ENCODE peak calls at places on chromosomes 12 and 14, in eight cellular contexts. One of them, this sample, is unnamed.
A peak's percentile ranks its signal among the peaks of the same experiment; 100 is the strongest.

GRCh38 chr12:81570234-81570633 is 188.9 kb downstream of the PPFIA2 start:
- DNase-seq in pancreas: no peak
- DNase-seq in AG09309: no peak
- DNase-seq in epithelial cell of esophagus: no peak
- DNase-seq in Calu3: no peak
- DNase-seq in astrocyte of the spinal cord: no peak
- DNase-seq in type B pancreatic cell: no peak
- DNase-seq in testis: no peak
- DNase-seq in this sample: no peak

GRCh38 chr12:12372946-12373722 is 16.3 kb downstream of the BORCS5 start:
- DNase-seq in pancreas: no peak
- DNase-seq in AG09309: no peak
- DNase-seq in epithelial cell of esophagus: no peak
- DNase-seq in Calu3: no peak
- DNase-seq in astrocyte of the spinal cord: no peak
- DNase-seq in type B pancreatic cell: no peak
- DNase-seq in testis: no peak
- DNase-seq in this sample: no peak

GRCh38 chr12:99154264-99154982 is 493.1 kb upstream of the GARIN6 start:
- DNase-seq in pancreas: peak; percentile 13
- DNase-seq in AG09309: no peak
- DNase-seq in epithelial cell of esophagus: no peak
- DNase-seq in Calu3: no peak
- DNase-seq in astrocyte of the spinal cord: peak; percentile 22
- DNase-seq in type B pancreatic cell: no peak
- DNase-seq in testis: peak; percentile 62
- DNase-seq in this sample: no peak

GRCh38 chr14:101796479-101796878 is 35.0 kb downstream of the PPP2R5C start:
- DNase-seq in pancreas: no peak
- DNase-seq in AG09309: no peak
- DNase-seq in epithelial cell of esophagus: no peak
- DNase-seq in Calu3: no peak
- DNase-seq in astrocyte of the spinal cord: no peak
- DNase-seq in type B pancreatic cell: no peak
- DNase-seq in testis: no peak
- DNase-seq in this sample: no peak

GRCh38 chr12:132461526-132461925 is 28.4 kb upstream of the FBRSL1 start:
- DNase-seq in pancreas: no peak
- DNase-seq in AG09309: no peak
- DNase-seq in epithelial cell of esophagus: no peak
- DNase-seq in Calu3: no peak
- DNase-seq in astrocyte of the spinal cord: no peak
- DNase-seq in type B pancreatic cell: no peak
- DNase-seq in testis: no peak
- DNase-seq in this sample: no peak

GRCh38 chr14:100554082-100554677 is 33.0 kb downstream of the BEGAIN start:
- DNase-seq in pancreas: no peak
- DNase-seq in AG09309: no peak
- DNase-seq in epithelial cell of esophagus: peak; percentile 52
- DNase-seq in Calu3: peak; percentile 74
- DNase-seq in astrocyte of the spinal cord: no peak
- DNase-seq in type B pancreatic cell: no peak
- DNase-seq in testis: peak; percentile 76
- DNase-seq in this sample: no peak

GRCh38 chr12:48717252-48717695 is 767 bp upstream of the CCNT1 start:
- DNase-seq in pancreas: no peak
- DNase-seq in AG09309: no peak
- DNase-seq in epithelial cell of esophagus: no peak
- DNase-seq in Calu3: no peak
- DNase-seq in astrocyte of the spinal cord: peak; percentile 16
- DNase-seq in type B pancreatic cell: no peak
- DNase-seq in testis: no peak
- DNase-seq in this sample: peak; percentile 50

GRCh38 chr12:1605129-1606020 is 11.0 kb upstream of the FBXL14 start:
- DNase-seq in pancreas: peak; percentile 67
- DNase-seq in AG09309: no peak
- DNase-seq in epithelial cell of esophagus: peak; percentile 84
- DNase-seq in Calu3: peak; percentile 72
- DNase-seq in astrocyte of the spinal cord: peak; percentile 87
- DNase-seq in type B pancreatic cell: no peak
- DNase-seq in testis: peak; percentile 85
- DNase-seq in this sample: peak; percentile 57

GRCh38 chr12:18502422-18502821 is 235.4 kb downstream of the PLCZ1 start:
- DNase-seq in pancreas: no peak
- DNase-seq in AG09309: no peak
- DNase-seq in epithelial cell of esophagus: no peak
- DNase-seq in Calu3: no peak
- DNase-seq in astrocyte of the spinal cord: no peak
- DNase-seq in type B pancreatic cell: no peak
- DNase-seq in testis: no peak
- DNase-seq in this sample: no peak

GRCh38 chr12:3332190-3332589 is 158.8 kb upstream of the PRMT8 start:
- DNase-seq in pancreas: no peak
- DNase-seq in AG09309: no peak
- DNase-seq in epithelial cell of esophagus: peak; percentile 63
- DNase-seq in Calu3: no peak
- DNase-seq in astrocyte of the spinal cord: no peak
- DNase-seq in type B pancreatic cell: no peak
- DNase-seq in testis: no peak
- DNase-seq in this sample: no peak

GRCh38 chr12:12883369-12884001 is 7.9 kb upstream of the GPRC5A start:
- DNase-seq in pancreas: no peak
- DNase-seq in AG09309: no peak
- DNase-seq in epithelial cell of esophagus: peak; percentile 91
- DNase-seq in Calu3: no peak
- DNase-seq in astrocyte of the spinal cord: peak; percentile 74
- DNase-seq in type B pancreatic cell: no peak
- DNase-seq in testis: no peak
- DNase-seq in this sample: no peak

GRCh38 chr14:30966415-30967363 is 58.8 kb upstream of the AP4S1 start:
- DNase-seq in pancreas: no peak
- DNase-seq in AG09309: no peak
- DNase-seq in epithelial cell of esophagus: no peak
- DNase-seq in Calu3: no peak
- DNase-seq in astrocyte of the spinal cord: peak; percentile 68
- DNase-seq in type B pancreatic cell: no peak
- DNase-seq in testis: no peak
- DNase-seq in this sample: no peak

GRCh38 chr12:76247026-76247688 is 101.1 kb downstream of the BBS10 start:
- DNase-seq in pancreas: no peak
- DNase-seq in AG09309: no peak
- DNase-seq in epithelial cell of esophagus: no peak
- DNase-seq in Calu3: no peak
- DNase-seq in astrocyte of the spinal cord: peak; percentile 20
- DNase-seq in type B pancreatic cell: no peak
- DNase-seq in testis: no peak
- DNase-seq in this sample: no peak

GRCh38 chr14:59116984-59117415 is 71.5 kb upstream of the DAAM1 start:
- DNase-seq in pancreas: no peak
- DNase-seq in AG09309: no peak
- DNase-seq in epithelial cell of esophagus: peak; percentile 57
- DNase-seq in Calu3: peak; percentile 18
- DNase-seq in astrocyte of the spinal cord: no peak
- DNase-seq in type B pancreatic cell: no peak
- DNase-seq in testis: no peak
- DNase-seq in this sample: peak; percentile 14

GRCh38 chr12:51717325-51717925 is 126.4 kb downstream of the SCN8A start:
- DNase-seq in pancreas: no peak
- DNase-seq in AG09309: no peak
- DNase-seq in epithelial cell of esophagus: no peak
- DNase-seq in Calu3: no peak
- DNase-seq in astrocyte of the spinal cord: no peak
- DNase-seq in type B pancreatic cell: no peak
- DNase-seq in testis: no peak
- DNase-seq in this sample: no peak

GRCh38 chr14:58918066-58918465 is 270.4 kb upstream of the DAAM1 start:
- DNase-seq in pancreas: no peak
- DNase-seq in AG09309: no peak
- DNase-seq in epithelial cell of esophagus: peak; percentile 86
- DNase-seq in Calu3: no peak
- DNase-seq in astrocyte of the spinal cord: peak; percentile 38
- DNase-seq in type B pancreatic cell: no peak
- DNase-seq in testis: no peak
- DNase-seq in this sample: no peak

GRCh38 chr14:64279719-64280668 is 14.2 kb downstream of the ESR2 start:
- DNase-seq in pancreas: no peak
- DNase-seq in AG09309: no peak
- DNase-seq in epithelial cell of esophagus: peak; percentile 46
- DNase-seq in Calu3: peak; percentile 25
- DNase-seq in astrocyte of the spinal cord: no peak
- DNase-seq in type B pancreatic cell: no peak
- DNase-seq in testis: no peak
- DNase-seq in this sample: no peak

GRCh38 chr12:71938728-71939385 is at the start of gene TPH2:
- DNase-seq in pancreas: peak; percentile 62
- DNase-seq in AG09309: no peak
- DNase-seq in epithelial cell of esophagus: peak; percentile 67
- DNase-seq in Calu3: peak; percentile 82
- DNase-seq in astrocyte of the spinal cord: peak; percentile 65
- DNase-seq in type B pancreatic cell: peak; percentile 86
- DNase-seq in testis: peak; percentile 72
- DNase-seq in this sample: peak; percentile 17

DNA sequence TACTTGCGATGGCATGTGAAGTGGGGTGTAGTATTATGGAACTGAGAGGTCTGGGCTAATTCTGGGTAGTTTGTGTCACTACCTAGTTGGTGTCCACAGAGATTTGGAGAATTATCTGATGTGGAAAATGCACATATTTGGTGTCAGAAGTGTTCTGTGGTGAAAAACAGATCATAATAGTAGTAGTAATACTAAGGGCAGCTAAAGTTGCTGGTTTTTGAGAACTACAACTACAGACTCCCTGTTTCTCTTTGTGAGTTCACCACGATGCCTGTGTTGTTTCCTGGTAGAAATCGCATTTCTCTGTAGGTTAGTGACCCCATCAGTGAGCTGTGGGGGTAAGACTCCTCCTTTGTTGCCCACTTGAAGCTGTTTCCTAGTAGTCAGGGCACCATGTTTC is 206.5 kb downstream of the FUT8 start:
- DNase-seq in pancreas: no peak
- DNase-seq in AG09309: no peak
- DNase-seq in epithelial cell of esophagus: no peak
- DNase-seq in Calu3: no peak
- DNase-seq in astrocyte of the spinal cord: no peak
- DNase-seq in type B pancreatic cell: no peak
- DNase-seq in testis: no peak
- DNase-seq in this sample: no peak
- TF ChIP-seq CTCF in pancreas: no peak
- TF ChIP-seq CTCF in AG09309: no peak
- TF ChIP-seq CTCF in epithelial cell of esophagus: no peak
- TF ChIP-seq CTCF in Calu3: no peak
- TF ChIP-seq CTCF in astrocyte of the spinal cord: no peak
- TF ChIP-seq CTCF in type B pancreatic cell: no peak
- TF ChIP-seq CTCF in testis: no peak
- TF ChIP-seq CTCF in this sample: no peak

DNA sequence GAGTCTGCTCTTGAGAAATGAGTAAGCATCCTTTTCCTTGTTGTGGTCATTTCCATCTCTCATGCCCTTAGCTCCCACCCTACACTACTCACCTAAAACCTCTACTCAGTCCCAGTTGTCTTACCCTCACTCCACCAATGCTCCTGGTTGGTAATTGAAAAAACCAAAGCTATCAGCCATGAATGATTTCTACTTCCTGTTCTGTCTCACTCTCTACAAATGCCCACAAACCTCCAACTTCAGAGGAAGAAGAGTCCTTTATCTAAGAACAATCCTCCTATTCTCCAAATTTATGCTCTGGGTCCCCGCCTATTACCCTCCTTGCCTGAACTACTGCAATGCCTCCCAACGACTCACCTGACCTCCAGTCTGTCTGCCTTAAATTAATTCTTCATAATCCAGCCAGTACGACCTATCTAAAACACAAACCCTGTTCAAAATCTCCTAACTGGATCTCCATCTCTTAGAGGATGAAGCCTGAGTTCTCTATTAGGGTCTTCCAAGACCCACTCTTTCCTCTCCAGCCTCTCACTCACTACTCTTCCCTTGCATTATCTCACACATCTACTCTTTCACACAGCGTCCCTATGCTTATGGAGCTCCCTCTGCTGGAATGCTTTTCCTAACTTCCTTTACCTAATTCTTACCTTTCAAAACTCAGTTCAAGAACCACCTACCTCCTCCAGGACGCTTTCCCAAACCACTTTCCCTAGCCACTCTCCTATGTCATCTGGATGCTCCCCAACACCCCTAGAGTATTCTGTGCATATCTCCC is 2.2 kb downstream of the DHRS1 start:
- DNase-seq in pancreas: no peak
- DNase-seq in AG09309: no peak
- DNase-seq in epithelial cell of esophagus: peak; percentile 76
- DNase-seq in Calu3: peak; percentile 36
- DNase-seq in astrocyte of the spinal cord: no peak
- DNase-seq in type B pancreatic cell: no peak
- DNase-seq in testis: no peak
- DNase-seq in this sample: no peak
- TF ChIP-seq CTCF in pancreas: no peak
- TF ChIP-seq CTCF in AG09309: peak; percentile 44
- TF ChIP-seq CTCF in epithelial cell of esophagus: peak; percentile 81
- TF ChIP-seq CTCF in Calu3: peak; percentile 19
- TF ChIP-seq CTCF in astrocyte of the spinal cord: peak; percentile 61
- TF ChIP-seq CTCF in type B pancreatic cell: peak; percentile 54
- TF ChIP-seq CTCF in testis: no peak
- TF ChIP-seq CTCF in this sample: peak; percentile 42

GRCh38 chr12:111328138-111328537 is 40.8 kb downstream of the PHETA1 start:
- DNase-seq in pancreas: no peak
- DNase-seq in AG09309: no peak
- DNase-seq in epithelial cell of esophagus: no peak
- DNase-seq in Calu3: no peak
- DNase-seq in astrocyte of the spinal cord: no peak
- DNase-seq in type B pancreatic cell: no peak
- DNase-seq in testis: no peak
- DNase-seq in this sample: no peak

GRCh38 chr12:111322336-111323250 is 46.3 kb downstream of the PHETA1 start:
- DNase-seq in pancreas: peak; percentile 40
- DNase-seq in AG09309: no peak
- DNase-seq in epithelial cell of esophagus: no peak
- DNase-seq in Calu3: no peak
- DNase-seq in astrocyte of the spinal cord: peak; percentile 53
- DNase-seq in type B pancreatic cell: no peak
- DNase-seq in testis: peak; percentile 32
- DNase-seq in this sample: no peak

GRCh38 chr12:111330800-111331752 is 37.8 kb downstream of the PHETA1 start:
- DNase-seq in pancreas: no peak
- DNase-seq in AG09309: peak; percentile 21
- DNase-seq in epithelial cell of esophagus: peak; percentile 60
- DNase-seq in Calu3: peak; percentile 33
- DNase-seq in astrocyte of the spinal cord: peak; percentile 50
- DNase-seq in type B pancreatic cell: no peak
- DNase-seq in testis: no peak
- DNase-seq in this sample: no peak

GRCh38 chr12:111327474-111327873 is 41.4 kb downstream of the PHETA1 start:
- DNase-seq in pancreas: no peak
- DNase-seq in AG09309: no peak
- DNase-seq in epithelial cell of esophagus: no peak
- DNase-seq in Calu3: no peak
- DNase-seq in astrocyte of the spinal cord: no peak
- DNase-seq in type B pancreatic cell: no peak
- DNase-seq in testis: no peak
- DNase-seq in this sample: no peak
- TF ChIP-seq CTCF in pancreas: no peak
- TF ChIP-seq CTCF in AG09309: no peak
- TF ChIP-seq CTCF in epithelial cell of esophagus: no peak
- TF ChIP-seq CTCF in Calu3: no peak
- TF ChIP-seq CTCF in astrocyte of the spinal cord: no peak
- TF ChIP-seq CTCF in type B pancreatic cell: no peak
- TF ChIP-seq CTCF in testis: no peak
- TF ChIP-seq CTCF in this sample: no peak

GRCh38 chr14:75283884-75284563 is 5.4 kb downstream of the FOS start:
- DNase-seq in pancreas: no peak
- DNase-seq in AG09309: no peak
- DNase-seq in epithelial cell of esophagus: peak; percentile 62
- DNase-seq in Calu3: no peak
- DNase-seq in astrocyte of the spinal cord: no peak
- DNase-seq in type B pancreatic cell: no peak
- DNase-seq in testis: no peak
- DNase-seq in this sample: no peak
- TF ChIP-seq CTCF in pancreas: no peak
- TF ChIP-seq CTCF in AG09309: no peak
- TF ChIP-seq CTCF in epithelial cell of esophagus: no peak
- TF ChIP-seq CTCF in Calu3: no peak
- TF ChIP-seq CTCF in astrocyte of the spinal cord: no peak
- TF ChIP-seq CTCF in type B pancreatic cell: no peak
- TF ChIP-seq CTCF in testis: no peak
- TF ChIP-seq CTCF in this sample: no peak